ENCODE peak calls at places on chromosomes 12 and 14, in eight cellular contexts. N is CD14-positive monocyte, V is OCI-LY7, O is cardiac septum, X is NCI-H1092, W is GM20000, M is hypothalamus, Z is NCI-H774. L is an unnamed sample.
A peak's percentile ranks its signal among the peaks of the same experiment; 100 is the strongest.

GRCh38 chr14:100532916-100533630 is 54.1 kb downstream of the BEGAIN start:
- DNase-seq in N (peak; percentile 51), V (peak; percentile 6), O (peak; percentile 74), X (no peak), W (peak; percentile 11), M (no peak), Z (no peak), L (no peak)

GRCh38 chr14:36818794-36819384 is 157.2 kb downstream of the PAX9 start:
- DNase-seq in N (no peak), V (no peak), O (no peak), X (no peak), W (no peak), M (no peak), Z (no peak), L (no peak)

GRCh38 chr12:52221912-52222457 is 11.1 kb upstream of the KRT7 start:
- DNase-seq in N (peak; percentile 73), V (peak; percentile 48), O (peak; percentile 80), X (no peak), W (no peak), M (peak; percentile 75), Z (peak; percentile 59), L (peak; percentile 78)

GRCh38 chr12:90854136-90854689 is 100.8 kb downstream of the CCER1 start:
- DNase-seq in N (no peak), V (peak; percentile 40), O (no peak), X (peak; percentile 16), W (peak; percentile 8), M (peak; percentile 84), Z (peak; percentile 48), L (peak; percentile 78)

GRCh38 chr12:67748761-67749075 is 100.2 kb downstream of the DYRK2 start:
- DNase-seq in N (no peak), V (no peak), O (no peak), X (no peak), W (no peak), M (no peak), Z (no peak), L (no peak)

GRCh38 chr12:27571463-27571862 is 47.5 kb downstream of the PPFIBP1 start:
- DNase-seq in N (no peak), V (no peak), O (no peak), X (no peak), W (no peak), M (no peak), Z (no peak), L (no peak)

GRCh38 chr12:58363971-58364370 is 422.6 kb downstream of the ATP23 start:
- DNase-seq in N (no peak), V (no peak), O (no peak), X (no peak), W (no peak), M (no peak), Z (no peak), L (no peak)

GRCh38 chr12:52020539-52021336 is 14.0 kb downstream of the TAMALIN start:
- DNase-seq in N (peak; percentile 71), V (peak; percentile 79), O (no peak), X (peak; percentile 19), W (peak; percentile 82), M (peak; percentile 41), Z (peak; percentile 52), L (no peak)

GRCh38 chr14:89231426-89232113 is 185.5 kb downstream of the FOXN3 start:
- DNase-seq in N (no peak), V (no peak), O (no peak), X (no peak), W (no peak), M (no peak), Z (no peak), L (no peak)

GRCh38 chr12:2682301-2683282 is 112.2 kb upstream of the FKBP4 start:
- DNase-seq in N (no peak), V (peak; percentile 55), O (no peak), X (no peak), W (no peak), M (no peak), Z (peak; percentile 83), L (no peak)

GRCh38 chr14:23930742-23931141 is 22.8 kb upstream of the DHRS4 start:
- DNase-seq in N (no peak), V (no peak), O (no peak), X (no peak), W (no peak), M (no peak), Z (no peak), L (no peak)

GRCh38 chr12:63917864-63918742 is 73.6 kb downstream of the SRGAP1 start:
- DNase-seq in N (peak; percentile 71), V (peak; percentile 20), O (no peak), X (no peak), W (no peak), M (no peak), Z (no peak), L (no peak)

GRCh38 chr12:128853321-128854197 is at the start of gene GLT1D1:
- DNase-seq in N (no peak), V (no peak), O (no peak), X (no peak), W (peak; percentile 64), M (peak; percentile 42), Z (no peak), L (no peak)

GRCh38 chr12:90390947-90391346 is 564.0 kb downstream of the CCER1 start:
- DNase-seq in N (no peak), V (no peak), O (no peak), X (no peak), W (no peak), M (no peak), Z (no peak), L (no peak)

GRCh38 chr14:78075610-78076277 is 94.4 kb upstream of the NRXN3 start:
- DNase-seq in N (no peak), V (no peak), O (no peak), X (peak; percentile 10), W (no peak), M (no peak), Z (no peak), L (no peak)

GRCh38 chr14:49160983-49161382 is 425.2 kb downstream of the RPS29 start:
- DNase-seq in N (no peak), V (peak; percentile 10), O (no peak), X (no peak), W (no peak), M (no peak), Z (no peak), L (no peak)

GRCh38 chr12:132376464-132376830 is 47.1 kb upstream of the GALNT9 start:
- DNase-seq in N (no peak), V (no peak), O (no peak), X (no peak), W (no peak), M (no peak), Z (no peak), L (no peak)

GRCh38 chr12:103771466-103771865 is 69.6 kb downstream of the NT5DC3 start:
- DNase-seq in N (no peak), V (no peak), O (peak; percentile 77), X (peak; percentile 8), W (peak; percentile 18), M (peak; percentile 18), Z (no peak), L (peak; percentile 19)

GRCh38 chr12:26822051-26822450 is 10.9 kb downstream of the ITPR2 start:
- DNase-seq in N (no peak), V (no peak), O (no peak), X (no peak), W (no peak), M (no peak), Z (no peak), L (no peak)

GRCh38 chr12:132379996-132380395 is 50.6 kb upstream of the GALNT9 start:
- DNase-seq in N (peak; percentile 20), V (no peak), O (no peak), X (no peak), W (no peak), M (no peak), Z (no peak), L (no peak)

GRCh38 chr14:34425095-34425851 is 36.8 kb downstream of the SPTSSA start:
- DNase-seq in N (no peak), V (no peak), O (no peak), X (no peak), W (no peak), M (no peak), Z (no peak), L (no peak)

GRCh38 chr12:14994610-14995009 is 21.8 kb downstream of the PDE6H start:
- DNase-seq in N (no peak), V (no peak), O (no peak), X (no peak), W (no peak), M (no peak), Z (no peak), L (no peak)

GRCh38 chr14:66802962-66803361 is 295.0 kb downstream of the GPHN start:
- DNase-seq in N (no peak), V (no peak), O (no peak), X (no peak), W (no peak), M (no peak), Z (no peak), L (no peak)

GRCh38 chr12:120978296-120979219 is at the start of gene HNF1A:
- DNase-seq in N (no peak), V (no peak), O (no peak), X (no peak), W (no peak), M (no peak), Z (no peak), L (no peak)

GRCh38 chr12:2195085-2195484 is 142.3 kb downstream of the CACNA1C start:
- DNase-seq in N (no peak), V (no peak), O (peak; percentile 68), X (no peak), W (no peak), M (no peak), Z (no peak), L (no peak)

GRCh38 chr14:52351561-52352491 is 37.7 kb downstream of the PTGER2 start:
- DNase-seq in N (no peak), V (no peak), O (no peak), X (no peak), W (no peak), M (no peak), Z (no peak), L (no peak)

GRCh38 chr12:90065301-90065801 is 356.7 kb upstream of the ATP2B1 start:
- DNase-seq in N (no peak), V (no peak), O (no peak), X (peak; percentile 16), W (no peak), M (no peak), Z (peak; percentile 28), L (no peak)

L was measured in putamen.